ENCODE peak calls at places on chromosomes 12 and 14, in seven cellular contexts. Y is lower leg skin, S is right atrium auricular region, C is GM20000, G is esophagus squamous epithelium, M is upper lobe of right lung, L is tibial nerve. Z is an unnamed sample.

GRCh38 chr14:69043598-69044267 is 64.6 kb upstream of the ACTN1 start:
- DNase-seq in Y (no peak), S (peak; percentile 71), C (no peak), G (no peak), M (no peak), L (peak; percentile 51), Z (no peak)

GRCh38 chr14:96638041-96638855 is 136.1 kb downstream of the PAPOLA start:
- DNase-seq in Y (peak; percentile 52), S (peak; percentile 32), C (no peak), G (no peak), M (peak; percentile 37), L (no peak), Z (no peak)

GRCh38 chr12:117309276-117309885 is 52.0 kb downstream of the NOS1 start:
- DNase-seq in Y (no peak), S (no peak), C (no peak), G (no peak), M (no peak), L (no peak), Z (no peak)

GRCh38 chr12:106049105-106049504 is 89.6 kb downstream of the NUAK1 start:
- DNase-seq in Y (no peak), S (no peak), C (no peak), G (no peak), M (no peak), L (no peak), Z (no peak)

GRCh38 chr12:92278378-92278828 is 132.8 kb upstream of the BTG1 start:
- DNase-seq in Y (no peak), S (no peak), C (no peak), G (no peak), M (no peak), L (peak; percentile 52), Z (no peak)

GRCh38 chr14:104583424-104584114 is 4.0 kb downstream of the C14orf180 start:
- DNase-seq in Y (no peak), S (no peak), C (no peak), G (no peak), M (no peak), L (no peak), Z (no peak)

GRCh38 chr14:96863327-96863985 is 66.3 kb downstream of the VRK1 start:
- DNase-seq in Y (no peak), S (no peak), C (no peak), G (no peak), M (no peak), L (no peak), Z (no peak)

GRCh38 chr12:28882444-28882843 is 266.6 kb upstream of the FAR2 start:
- DNase-seq in Y (no peak), S (no peak), C (no peak), G (no peak), M (no peak), L (no peak), Z (no peak)

GRCh38 chr14:104536942-104537612 is 42.5 kb upstream of the C14orf180 start:
- DNase-seq in Y (peak; percentile 77), S (no peak), C (no peak), G (no peak), M (no peak), L (no peak), Z (no peak)

DNA sequence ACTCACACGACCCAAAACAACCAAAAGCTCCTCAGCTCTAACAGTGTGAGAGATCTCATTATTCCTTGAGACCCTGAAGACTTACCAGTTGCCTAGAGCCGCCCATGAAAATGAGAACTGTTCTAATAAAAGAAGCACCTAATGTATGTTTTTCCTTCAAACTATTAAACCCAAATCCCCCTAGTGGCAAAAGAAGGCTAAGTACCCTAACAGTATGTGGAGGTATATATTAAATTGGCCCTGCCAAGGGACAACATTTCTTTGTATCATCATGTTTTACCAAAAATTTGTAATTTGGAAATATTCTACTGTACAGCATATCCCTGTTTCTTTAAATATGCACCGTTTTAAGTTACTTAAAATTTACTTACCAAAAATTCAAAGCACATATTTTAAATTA is 38.0 kb upstream of the PPFIA2 start:
- DNase-seq in Y (no peak), S (no peak), C (no peak), G (no peak), M (no peak), L (no peak), Z (no peak)
- TF ChIP-seq CTCF in Y (no peak), S (no peak), C (no peak), G (no peak), M (peak; percentile 37), L (peak; percentile 14), Z (peak; percentile 23)

GRCh38 chr12:65308601-65309071 is 30.2 kb downstream of the MSRB3 start:
- DNase-seq in Y (no peak), S (no peak), C (no peak), G (no peak), M (no peak), L (no peak), Z (no peak)

GRCh38 chr12:65308001-65308400 is 29.5 kb downstream of the MSRB3 start:
- DNase-seq in Y (no peak), S (no peak), C (no peak), G (no peak), M (no peak), L (no peak), Z (no peak)

GRCh38 chr12:65305346-65305950 is 27.0 kb downstream of the MSRB3 start:
- DNase-seq in Y (no peak), S (no peak), C (no peak), G (no peak), M (no peak), L (no peak), Z (no peak)

GRCh38 chr12:65306229-65306602 is 27.7 kb downstream of the MSRB3 start:
- DNase-seq in Y (no peak), S (no peak), C (no peak), G (no peak), M (no peak), L (no peak), Z (no peak)

DNA sequence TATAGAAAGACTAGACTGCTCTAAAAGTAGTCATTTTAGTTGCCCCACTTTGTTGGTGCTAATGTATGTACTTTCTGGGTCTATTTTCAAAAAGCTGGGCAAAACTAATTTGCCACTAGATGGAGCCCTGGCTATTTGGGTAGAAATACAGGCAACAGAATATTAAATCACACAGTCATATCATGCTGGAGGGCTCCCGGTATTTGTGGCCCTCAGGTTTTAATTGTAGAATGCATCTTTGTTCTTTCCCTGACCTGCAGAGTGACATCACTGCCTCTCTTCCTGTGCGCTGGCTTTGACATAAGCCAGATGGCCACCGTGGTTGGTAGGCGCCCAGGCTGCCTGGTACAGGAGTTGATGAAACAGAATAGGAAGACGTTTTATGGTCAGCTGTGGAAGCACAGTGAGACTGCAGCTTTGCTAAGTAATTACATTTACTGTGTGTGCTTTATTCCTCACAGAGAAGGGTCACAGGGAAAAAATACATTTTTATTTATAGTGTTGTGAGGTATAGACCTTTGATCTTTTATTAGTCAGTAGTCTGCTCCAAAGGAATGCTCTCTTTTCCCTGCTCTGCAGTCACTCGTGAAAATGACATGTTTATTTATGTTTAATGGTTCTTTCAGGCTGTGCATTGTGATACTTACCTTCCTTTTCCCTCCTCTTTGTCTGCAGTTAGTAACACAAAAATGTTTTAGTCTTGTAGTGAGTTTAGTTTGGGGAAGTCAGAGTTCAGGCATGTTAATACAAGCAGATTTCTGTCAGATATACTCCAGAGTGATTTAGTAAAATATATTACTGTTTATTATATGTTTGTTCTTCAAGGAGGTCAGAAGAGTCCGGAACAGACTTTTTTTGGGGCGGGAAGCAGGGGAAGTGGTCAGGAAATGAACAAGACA is 28.4 kb downstream of the MSRB3 start:
- DNase-seq in Y (no peak), S (no peak), C (no peak), G (no peak), M (no peak), L (peak; percentile 25), Z (peak; percentile 11)
- TF ChIP-seq CTCF in Y (no peak), S (peak; percentile 28), C (peak; percentile 45), G (peak; percentile 12), M (peak; percentile 60), L (peak; percentile 31), Z (peak; percentile 37)

GRCh38 chr12:104456950-104457745 is 400 bp downstream of the CHST11 start:
- DNase-seq in Y (peak; percentile 91), S (peak; percentile 76), C (peak; percentile 82), G (no peak), M (peak; percentile 80), L (peak; percentile 80), Z (peak; percentile 77)

GRCh38 chr12:104455594-104456416 is 943 bp upstream of the CHST11 start:
- DNase-seq in Y (no peak), S (no peak), C (no peak), G (no peak), M (no peak), L (no peak), Z (peak; percentile 23)

GRCh38 chr12:104457746-104458644 is 1.2 kb downstream of the CHST11 start:
- DNase-seq in Y (peak; percentile 86), S (no peak), C (peak; percentile 80), G (no peak), M (peak; percentile 76), L (no peak), Z (peak; percentile 64)

GRCh38 chr12:104454997-104455396 is 1.8 kb upstream of the CHST11 start:
- DNase-seq in Y (no peak), S (no peak), C (no peak), G (no peak), M (no peak), L (no peak), Z (no peak)

GRCh38 chr12:104456417-104456949 is at the start of gene CHST11:
- DNase-seq in Y (peak; percentile 95), S (peak; percentile 79), C (peak; percentile 94), G (peak; percentile 18), M (peak; percentile 93), L (peak; percentile 63), Z (peak; percentile 89)
- TF ChIP-seq CTCF in Y (no peak), S (no peak), C (no peak), G (no peak), M (peak; percentile 44), L (peak; percentile 25), Z (peak; percentile 20)

GRCh38 chr14:90429764-90430163 is 32.9 kb downstream of the CALM1 start:
- DNase-seq in Y (no peak), S (no peak), C (no peak), G (no peak), M (no peak), L (no peak), Z (no peak)

GRCh38 chr14:90439874-90440442 is 43.1 kb downstream of the CALM1 start:
- DNase-seq in Y (no peak), S (no peak), C (no peak), G (no peak), M (no peak), L (no peak), Z (no peak)

GRCh38 chr14:90438841-90439240 is 42.0 kb downstream of the CALM1 start:
- DNase-seq in Y (no peak), S (no peak), C (no peak), G (no peak), M (no peak), L (no peak), Z (no peak)

GRCh38 chr14:90429236-90429635 is 32.4 kb downstream of the CALM1 start:
- DNase-seq in Y (no peak), S (no peak), C (no peak), G (no peak), M (no peak), L (no peak), Z (no peak)

DNA sequence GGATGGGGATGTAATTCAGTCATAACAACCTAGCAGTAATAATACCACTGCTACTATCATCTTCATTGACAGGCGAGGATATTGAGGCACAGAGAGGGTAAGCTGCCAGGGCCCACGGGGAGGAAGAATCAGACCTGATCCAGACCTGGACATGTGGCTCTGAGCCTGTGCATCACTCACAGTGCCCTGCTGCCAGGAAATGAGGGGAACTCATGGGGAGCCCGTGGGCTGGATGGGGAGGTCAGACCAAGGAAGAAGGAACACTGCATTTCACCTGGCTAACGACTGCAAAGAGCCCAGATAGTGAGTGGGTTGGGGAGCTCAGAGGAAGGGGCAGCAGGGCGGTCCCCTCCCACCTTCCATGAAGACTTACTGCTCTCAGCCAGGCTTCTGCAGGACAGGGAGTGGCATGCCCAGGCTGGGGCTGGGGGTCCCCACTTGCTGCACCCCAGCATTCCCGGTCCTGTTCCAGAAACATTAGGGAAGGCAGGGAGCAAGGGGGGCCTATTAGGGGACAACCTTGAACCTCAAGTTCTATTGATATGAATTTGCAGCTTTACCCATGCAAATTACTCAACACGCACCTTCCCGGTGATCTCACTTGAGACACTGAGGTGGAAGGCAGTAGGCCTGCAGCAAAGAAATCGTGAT is 37.7 kb downstream of the CALM1 start:
- DNase-seq in Y (no peak), S (no peak), C (no peak), G (no peak), M (peak; percentile 15), L (no peak), Z (no peak)
- TF ChIP-seq CTCF in Y (no peak), S (no peak), C (no peak), G (no peak), M (no peak), L (no peak), Z (no peak)